ENCODE peak calls at places on chromosomes 7 and 10, in ten cellular contexts. One of them, this sample, is unnamed.

GRCh38 chr10:2933519-2933918 is 133.8 kb upstream of the PFKP start:
- DNase-seq in adrenal gland: no peak
- DNase-seq in thoracic aorta: no peak
- DNase-seq in amniotic epithelial cell: peak
- DNase-seq in EL: no peak
- DNase-seq in NT2/D1: no peak
- DNase-seq in ACHN: no peak
- DNase-seq in A172: no peak
- DNase-seq in naive thymus-derived CD8-positive, alpha-beta T cell: no peak
- DNase-seq in B cell: no peak
- DNase-seq in this sample: no peak

GRCh38 chr7:2205036-2205780 is 27.5 kb downstream of the MAD1L1 start:
- DNase-seq in adrenal gland: no peak
- DNase-seq in thoracic aorta: no peak
- DNase-seq in amniotic epithelial cell: peak
- DNase-seq in EL: no peak
- DNase-seq in NT2/D1: no peak
- DNase-seq in ACHN: no peak
- DNase-seq in A172: no peak
- DNase-seq in naive thymus-derived CD8-positive, alpha-beta T cell: no peak
- DNase-seq in B cell: no peak
- DNase-seq in this sample: no peak

GRCh38 chr10:108515821-108516220 is 1351.3 kb upstream of the SORCS1 start:
- DNase-seq in adrenal gland: no peak
- DNase-seq in thoracic aorta: no peak
- DNase-seq in amniotic epithelial cell: no peak
- DNase-seq in EL: peak
- DNase-seq in NT2/D1: no peak
- DNase-seq in ACHN: no peak
- DNase-seq in A172: no peak
- DNase-seq in naive thymus-derived CD8-positive, alpha-beta T cell: no peak
- DNase-seq in B cell: no peak
- DNase-seq in this sample: no peak

GRCh38 chr7:141685285-141686035 is 16.5 kb downstream of the DENND11 start:
- DNase-seq in adrenal gland: no peak
- DNase-seq in thoracic aorta: no peak
- DNase-seq in amniotic epithelial cell: no peak
- DNase-seq in EL: no peak
- DNase-seq in NT2/D1: no peak
- DNase-seq in ACHN: no peak
- DNase-seq in A172: no peak
- DNase-seq in naive thymus-derived CD8-positive, alpha-beta T cell: no peak
- DNase-seq in B cell: no peak
- DNase-seq in this sample: no peak

GRCh38 chr10:12720217-12720981 is 281.1 kb downstream of the CCDC3 start:
- DNase-seq in adrenal gland: peak
- DNase-seq in thoracic aorta: peak
- DNase-seq in amniotic epithelial cell: peak
- DNase-seq in EL: peak
- DNase-seq in NT2/D1: no peak
- DNase-seq in ACHN: peak
- DNase-seq in A172: peak
- DNase-seq in naive thymus-derived CD8-positive, alpha-beta T cell: no peak
- DNase-seq in B cell: no peak
- DNase-seq in this sample: peak

GRCh38 chr7:1156782-1157535 is 3.0 kb downstream of the ZFAND2A start:
- DNase-seq in adrenal gland: no peak
- DNase-seq in thoracic aorta: no peak
- DNase-seq in amniotic epithelial cell: peak
- DNase-seq in EL: peak
- DNase-seq in NT2/D1: no peak
- DNase-seq in ACHN: peak
- DNase-seq in A172: peak
- DNase-seq in naive thymus-derived CD8-positive, alpha-beta T cell: no peak
- DNase-seq in B cell: no peak
- DNase-seq in this sample: peak

GRCh38 chr7:11373546-11374142 is 400.0 kb downstream of the PHF14 start:
- DNase-seq in adrenal gland: no peak
- DNase-seq in thoracic aorta: no peak
- DNase-seq in amniotic epithelial cell: peak
- DNase-seq in EL: no peak
- DNase-seq in NT2/D1: no peak
- DNase-seq in ACHN: peak
- DNase-seq in A172: peak
- DNase-seq in naive thymus-derived CD8-positive, alpha-beta T cell: no peak
- DNase-seq in B cell: no peak
- DNase-seq in this sample: peak

GRCh38 chr7:137940656-137941518 is 61.0 kb downstream of the CREB3L2 start:
- DNase-seq in adrenal gland: no peak
- DNase-seq in thoracic aorta: no peak
- DNase-seq in amniotic epithelial cell: peak
- DNase-seq in EL: peak
- DNase-seq in NT2/D1: no peak
- DNase-seq in ACHN: no peak
- DNase-seq in A172: no peak
- DNase-seq in naive thymus-derived CD8-positive, alpha-beta T cell: no peak
- DNase-seq in B cell: no peak
- DNase-seq in this sample: no peak

GRCh38 chr7:75624134-75624832 is 114.5 kb downstream of the HIP1 start:
- DNase-seq in adrenal gland: peak
- DNase-seq in thoracic aorta: no peak
- DNase-seq in amniotic epithelial cell: peak
- DNase-seq in EL: no peak
- DNase-seq in NT2/D1: no peak
- DNase-seq in ACHN: no peak
- DNase-seq in A172: peak
- DNase-seq in naive thymus-derived CD8-positive, alpha-beta T cell: no peak
- DNase-seq in B cell: no peak
- DNase-seq in this sample: no peak

GRCh38 chr7:16130127-16131110 is 290.9 kb downstream of the CRPPA start:
- DNase-seq in adrenal gland: no peak
- DNase-seq in thoracic aorta: no peak
- DNase-seq in amniotic epithelial cell: peak
- DNase-seq in EL: peak
- DNase-seq in NT2/D1: no peak
- DNase-seq in ACHN: no peak
- DNase-seq in A172: peak
- DNase-seq in naive thymus-derived CD8-positive, alpha-beta T cell: no peak
- DNase-seq in B cell: no peak
- DNase-seq in this sample: no peak

GRCh38 chr7:445020-445419 is 74.6 kb downstream of the PDGFA start:
- DNase-seq in adrenal gland: no peak
- DNase-seq in thoracic aorta: no peak
- DNase-seq in amniotic epithelial cell: no peak
- DNase-seq in EL: no peak
- DNase-seq in NT2/D1: no peak
- DNase-seq in ACHN: no peak
- DNase-seq in A172: no peak
- DNase-seq in naive thymus-derived CD8-positive, alpha-beta T cell: no peak
- DNase-seq in B cell: no peak
- DNase-seq in this sample: no peak

GRCh38 chr7:79608005-79608404 is 154.5 kb upstream of the MAGI2 start:
- DNase-seq in adrenal gland: no peak
- DNase-seq in thoracic aorta: no peak
- DNase-seq in amniotic epithelial cell: no peak
- DNase-seq in EL: no peak
- DNase-seq in NT2/D1: no peak
- DNase-seq in ACHN: no peak
- DNase-seq in A172: no peak
- DNase-seq in naive thymus-derived CD8-positive, alpha-beta T cell: no peak
- DNase-seq in B cell: no peak
- DNase-seq in this sample: no peak

GRCh38 chr10:93894516-93895378 is 969 bp downstream of the SLC35G1 start:
- DNase-seq in adrenal gland: no peak
- DNase-seq in thoracic aorta: no peak
- DNase-seq in amniotic epithelial cell: no peak
- DNase-seq in EL: peak
- DNase-seq in NT2/D1: no peak
- DNase-seq in ACHN: peak
- DNase-seq in A172: no peak
- DNase-seq in naive thymus-derived CD8-positive, alpha-beta T cell: no peak
- DNase-seq in B cell: no peak
- DNase-seq in this sample: no peak

GRCh38 chr7:44281811-44282600 is 43.4 kb downstream of the CAMK2B start:
- DNase-seq in adrenal gland: peak
- DNase-seq in thoracic aorta: no peak
- DNase-seq in amniotic epithelial cell: no peak
- DNase-seq in EL: no peak
- DNase-seq in NT2/D1: no peak
- DNase-seq in ACHN: no peak
- DNase-seq in A172: no peak
- DNase-seq in naive thymus-derived CD8-positive, alpha-beta T cell: no peak
- DNase-seq in B cell: no peak
- DNase-seq in this sample: no peak

GRCh38 chr10:86047588-86047987 is 319.0 kb downstream of the GRID1 start:
- DNase-seq in adrenal gland: no peak
- DNase-seq in thoracic aorta: no peak
- DNase-seq in amniotic epithelial cell: no peak
- DNase-seq in EL: no peak
- DNase-seq in NT2/D1: no peak
- DNase-seq in ACHN: no peak
- DNase-seq in A172: no peak
- DNase-seq in naive thymus-derived CD8-positive, alpha-beta T cell: no peak
- DNase-seq in B cell: no peak
- DNase-seq in this sample: no peak

GRCh38 chr10:4372601-4373000 is 453.4 kb upstream of the AKR1E2 start:
- DNase-seq in adrenal gland: no peak
- DNase-seq in thoracic aorta: no peak
- DNase-seq in amniotic epithelial cell: peak
- DNase-seq in EL: peak
- DNase-seq in NT2/D1: no peak
- DNase-seq in ACHN: no peak
- DNase-seq in A172: peak
- DNase-seq in naive thymus-derived CD8-positive, alpha-beta T cell: no peak
- DNase-seq in B cell: no peak
- DNase-seq in this sample: no peak

GRCh38 chr7:41315764-41316163 is 387.1 kb downstream of the INHBA start:
- DNase-seq in adrenal gland: peak
- DNase-seq in thoracic aorta: no peak
- DNase-seq in amniotic epithelial cell: no peak
- DNase-seq in EL: no peak
- DNase-seq in NT2/D1: peak
- DNase-seq in ACHN: peak
- DNase-seq in A172: no peak
- DNase-seq in naive thymus-derived CD8-positive, alpha-beta T cell: no peak
- DNase-seq in B cell: no peak
- DNase-seq in this sample: no peak

GRCh38 chr10:6112893-6113292 is 24.1 kb downstream of the RBM17 start:
- DNase-seq in adrenal gland: no peak
- DNase-seq in thoracic aorta: no peak
- DNase-seq in amniotic epithelial cell: no peak
- DNase-seq in EL: no peak
- DNase-seq in NT2/D1: no peak
- DNase-seq in ACHN: no peak
- DNase-seq in A172: no peak
- DNase-seq in naive thymus-derived CD8-positive, alpha-beta T cell: no peak
- DNase-seq in B cell: no peak
- DNase-seq in this sample: no peak

GRCh38 chr7:95828824-95829428 is 56.6 kb downstream of the DYNC1I1 start:
- DNase-seq in adrenal gland: no peak
- DNase-seq in thoracic aorta: no peak
- DNase-seq in amniotic epithelial cell: peak
- DNase-seq in EL: peak
- DNase-seq in NT2/D1: no peak
- DNase-seq in ACHN: no peak
- DNase-seq in A172: peak
- DNase-seq in naive thymus-derived CD8-positive, alpha-beta T cell: no peak
- DNase-seq in B cell: no peak
- DNase-seq in this sample: no peak

GRCh38 chr10:1020966-1021365 is 4.7 kb downstream of the IDI2 start:
- DNase-seq in adrenal gland: no peak
- DNase-seq in thoracic aorta: no peak
- DNase-seq in amniotic epithelial cell: no peak
- DNase-seq in EL: no peak
- DNase-seq in NT2/D1: no peak
- DNase-seq in ACHN: no peak
- DNase-seq in A172: no peak
- DNase-seq in naive thymus-derived CD8-positive, alpha-beta T cell: no peak
- DNase-seq in B cell: no peak
- DNase-seq in this sample: no peak

GRCh38 chr7:12683678-12684077 is 3.8 kb upstream of the ARL4A start:
- DNase-seq in adrenal gland: no peak
- DNase-seq in thoracic aorta: no peak
- DNase-seq in amniotic epithelial cell: no peak
- DNase-seq in EL: peak
- DNase-seq in NT2/D1: no peak
- DNase-seq in ACHN: peak
- DNase-seq in A172: no peak
- DNase-seq in naive thymus-derived CD8-positive, alpha-beta T cell: no peak
- DNase-seq in B cell: no peak
- DNase-seq in this sample: no peak

GRCh38 chr7:5477723-5478531 is 54.3 kb upstream of the TNRC18 start:
- DNase-seq in adrenal gland: no peak
- DNase-seq in thoracic aorta: no peak
- DNase-seq in amniotic epithelial cell: peak
- DNase-seq in EL: no peak
- DNase-seq in NT2/D1: peak
- DNase-seq in ACHN: peak
- DNase-seq in A172: no peak
- DNase-seq in naive thymus-derived CD8-positive, alpha-beta T cell: no peak
- DNase-seq in B cell: peak
- DNase-seq in this sample: no peak

GRCh38 chr10:127991543-127992255 is 84.8 kb downstream of the PTPRE start:
- DNase-seq in adrenal gland: no peak
- DNase-seq in thoracic aorta: no peak
- DNase-seq in amniotic epithelial cell: no peak
- DNase-seq in EL: no peak
- DNase-seq in NT2/D1: no peak
- DNase-seq in ACHN: peak
- DNase-seq in A172: peak
- DNase-seq in naive thymus-derived CD8-positive, alpha-beta T cell: no peak
- DNase-seq in B cell: no peak
- DNase-seq in this sample: no peak

This sample was measured in RCC 7860.